ENCODE peak calls at places on chromosomes 4 and X, in five cellular contexts. O, E, D, J and K are unnamed samples.

GRCh38 chr4:56372774-56373173 is 14.5 kb downstream of the AASDH start:
- DNase-seq in O (no peak), E (no peak), D (no peak), J (no peak), K (no peak)

GRCh38 chr4:152316969-152317368 is 218.9 kb downstream of the FBXW7 start:
- DNase-seq in O (no peak), E (no peak), D (no peak), J (no peak), K (no peak)

GRCh38 chrX:11750051-11750450 is 8.0 kb upstream of the MSL3 start:
- DNase-seq in O (no peak), E (no peak), D (no peak), J (peak; percentile 6), K (no peak)

GRCh38 chr4:71807469-71807868 is 23.6 kb upstream of the GC start:
- DNase-seq in O (no peak), E (no peak), D (no peak), J (no peak), K (no peak)

GRCh38 chrX:1417921-1418875 is 26.3 kb upstream of the SLC25A6 start:
- DNase-seq in O (no peak), E (no peak), D (no peak), J (no peak), K (no peak)

GRCh38 chrX:96435636-96436035 is 249.0 kb upstream of the DIAPH2 start:
- DNase-seq in O (no peak), E (no peak), D (no peak), J (no peak), K (no peak)

GRCh38 chrX:17405225-17405969 is 30.4 kb downstream of the NHS start:
- DNase-seq in O (no peak), E (no peak), D (no peak), J (peak; percentile 68), K (no peak)

GRCh38 chrX:131837325-131837724 is 185.8 kb upstream of the STK26 start:
- DNase-seq in O (no peak), E (no peak), D (no peak), J (no peak), K (no peak)

GRCh38 chr4:169238445-169238844 is 32.3 kb downstream of the SH3RF1 start:
- DNase-seq in O (no peak), E (no peak), D (no peak), J (peak; percentile 59), K (no peak)

GRCh38 chr4:14361084-14361483 is 641.2 kb upstream of the CPEB2 start:
- DNase-seq in O (no peak), E (no peak), D (no peak), J (no peak), K (no peak)

GRCh38 chr4:53313510-53313909 is 52.4 kb downstream of the SCFD2 start:
- DNase-seq in O (peak; percentile 21), E (no peak), D (no peak), J (peak; percentile 43), K (no peak)

GRCh38 chrX:69539437-69539836 is 35.3 kb downstream of the NALF2 start:
- DNase-seq in O (peak; percentile 77), E (no peak), D (no peak), J (no peak), K (no peak)

GRCh38 chr4:165873298-165874071 is 448 bp downstream of the TLL1 start:
- DNase-seq in O (no peak), E (peak; percentile 23), D (no peak), J (peak; percentile 45), K (peak; percentile 69)

GRCh38 chr4:41693629-41694028 is 54.9 kb downstream of the PHOX2B start:
- DNase-seq in O (peak; percentile 35), E (no peak), D (no peak), J (peak; percentile 71), K (no peak)

GRCh38 chrX:76172325-76172887 is 456 bp upstream of the PBDC1 start:
- DNase-seq in O (no peak), E (no peak), D (no peak), J (no peak), K (no peak)

GRCh38 chr4:138225477-138225876 is 16.7 kb downstream of the SLC7A11 start:
- DNase-seq in O (no peak), E (no peak), D (no peak), J (no peak), K (no peak)

GRCh38 chrX:35104626-35105025 is 162.0 kb downstream of the FAM47B start:
- DNase-seq in O (no peak), E (no peak), D (no peak), J (no peak), K (no peak)

GRCh38 chrX:37905436-37906147 is 58.2 kb upstream of the DYNLT3 start:
- DNase-seq in O (no peak), E (no peak), D (no peak), J (no peak), K (peak; percentile 49)

GRCh38 chr4:39706829-39707511 is 9.0 kb downstream of the UBE2K start:
- DNase-seq in O (no peak), E (no peak), D (no peak), J (no peak), K (no peak)

DNA sequence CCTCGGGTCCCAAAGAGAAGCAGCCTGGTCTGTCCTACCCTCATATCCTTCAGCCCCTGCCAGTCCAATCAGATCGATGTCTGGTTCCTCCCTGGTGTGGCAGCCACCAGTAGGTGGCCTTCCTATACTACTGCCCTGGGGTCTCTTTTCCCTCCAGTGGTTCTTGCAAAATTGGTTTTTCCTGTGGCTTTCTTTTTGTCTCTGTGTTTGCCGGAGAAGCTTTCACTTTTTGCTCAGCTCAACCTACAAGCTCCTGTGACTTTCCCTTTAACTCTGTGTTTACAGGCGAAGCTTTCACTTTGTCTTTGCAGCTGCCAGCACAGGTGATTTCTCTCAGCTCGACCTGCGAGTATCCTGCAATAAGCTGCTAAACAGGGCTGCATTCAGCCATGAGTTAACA is 46.8 kb downstream of the UGT2A3 start:
- DNase-seq in O (no peak), E (no peak), D (no peak), J (no peak), K (no peak)
- TF ChIP-seq CTCF in O (no peak), E (no peak), D (no peak), J (no peak), K (no peak)

DNA sequence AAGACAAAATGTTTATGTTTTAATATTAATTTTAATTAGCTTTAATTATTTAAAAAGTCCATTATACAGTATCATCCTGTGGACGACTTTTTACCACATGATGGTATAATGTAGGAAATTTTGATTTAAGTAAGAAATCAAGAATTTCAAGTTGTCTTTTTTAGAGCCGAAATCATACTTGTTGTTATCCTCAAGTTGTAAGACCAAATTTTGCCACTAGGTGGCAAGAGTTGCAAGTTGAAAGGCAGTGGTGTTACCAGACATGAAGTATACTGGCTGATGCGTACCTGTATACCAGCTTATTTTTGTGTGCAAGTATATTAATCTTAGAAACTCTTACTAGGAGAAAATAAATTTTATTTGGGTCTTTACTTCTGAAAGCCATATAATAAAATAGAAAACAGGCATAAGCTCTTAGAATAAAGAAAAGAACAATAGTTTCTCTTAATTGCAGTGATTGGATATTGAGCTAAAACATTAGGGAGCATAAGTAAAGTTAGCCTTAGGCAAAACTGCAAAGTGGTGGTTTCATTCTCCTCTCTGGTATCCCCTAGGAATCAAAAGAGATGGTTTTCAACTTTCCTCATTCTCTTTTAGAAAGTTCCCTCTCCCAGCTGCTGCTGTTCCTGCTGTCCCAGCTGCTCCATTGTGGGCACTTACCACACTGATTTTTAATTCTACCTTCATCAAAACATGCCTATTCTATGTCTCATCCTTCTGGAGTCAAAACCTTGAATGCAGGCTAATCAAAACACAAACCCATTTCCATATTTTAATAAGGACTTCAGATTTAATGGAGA is 118.1 kb upstream of the WDFY3 start:
- DNase-seq in O (peak; percentile 63), E (no peak), D (no peak), J (peak; percentile 80), K (peak; percentile 45)
- TF ChIP-seq CTCF in O (peak; percentile 86), E (peak; percentile 64), D (peak; percentile 55), J (peak; percentile 67), K (peak; percentile 76)

DNA sequence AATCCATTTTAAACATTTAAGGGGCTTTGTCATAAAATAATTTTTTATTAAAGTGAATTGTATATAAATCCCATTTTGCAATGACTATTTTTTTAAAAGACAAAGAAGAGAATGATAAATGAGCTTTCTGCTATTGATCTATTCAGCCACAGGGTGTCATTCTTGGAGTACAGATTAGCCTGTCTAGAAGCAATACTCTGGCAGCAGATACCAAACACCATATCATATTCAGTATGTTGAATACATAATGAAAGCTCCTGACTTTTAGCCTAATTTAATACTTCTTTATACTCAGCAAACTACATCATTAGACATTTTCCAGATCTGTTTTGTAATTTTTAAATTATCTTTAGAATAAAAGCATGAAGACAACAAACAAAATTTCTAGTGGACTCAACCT is 496.3 kb downstream of the PDGFC start:
- DNase-seq in O (no peak), E (no peak), D (no peak), J (peak; percentile 70), K (no peak)
- TF ChIP-seq CTCF in O (no peak), E (peak; percentile 80), D (peak; percentile 35), J (peak; percentile 65), K (no peak)

DNA sequence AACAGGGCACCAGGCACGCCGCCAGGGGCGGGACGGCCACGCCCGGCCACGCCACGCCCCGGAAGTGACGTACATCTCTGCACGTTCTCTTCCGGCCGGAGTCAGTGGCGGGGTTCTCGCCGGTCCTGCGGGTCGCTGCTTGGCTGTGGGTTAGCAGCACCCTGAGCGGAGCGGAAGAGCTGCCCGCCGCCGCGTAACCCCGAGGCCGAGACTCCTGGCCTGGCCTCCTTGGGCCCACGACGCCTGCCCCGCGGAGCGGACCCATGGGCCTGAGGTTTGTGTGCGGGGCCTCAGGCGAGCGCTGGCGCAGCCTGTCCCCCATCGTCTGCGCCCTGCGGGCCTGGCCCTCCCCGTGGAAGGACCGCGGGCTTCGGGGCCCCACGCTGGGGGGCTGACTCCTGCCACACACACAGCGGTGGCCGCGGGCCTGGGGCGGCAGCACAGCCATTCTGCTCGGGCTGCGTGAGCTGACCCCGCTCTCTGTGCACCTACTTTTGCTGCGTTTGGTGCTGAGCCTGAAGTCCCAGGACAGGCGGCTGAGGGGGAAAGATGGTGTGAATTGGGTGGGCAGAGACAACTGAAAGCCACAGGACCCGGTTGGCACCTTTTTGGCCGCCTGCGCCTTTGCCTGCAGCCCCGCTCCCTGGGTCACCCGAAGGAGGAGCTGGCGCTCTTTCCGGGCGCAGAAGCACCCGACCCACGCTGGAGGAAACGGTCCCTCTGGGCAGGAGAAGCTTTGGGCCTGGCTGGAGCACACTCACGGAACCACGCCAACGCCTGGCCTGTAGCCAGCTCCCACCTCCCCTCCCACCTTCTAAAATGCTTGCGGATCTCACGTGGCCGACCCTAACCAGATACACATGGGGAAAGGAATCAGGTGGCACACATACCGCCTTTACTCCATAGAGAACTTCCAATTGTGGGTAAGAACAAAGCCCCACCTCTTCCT is 28.1 kb downstream of the NOP14 start:
- DNase-seq in O (peak; percentile 96), E (peak; percentile 93), D (peak; percentile 95), J (peak; percentile 89), K (peak; percentile 99)
- TF ChIP-seq CTCF in O (peak; percentile 26), E (no peak), D (no peak), J (no peak), K (no peak)

DNA sequence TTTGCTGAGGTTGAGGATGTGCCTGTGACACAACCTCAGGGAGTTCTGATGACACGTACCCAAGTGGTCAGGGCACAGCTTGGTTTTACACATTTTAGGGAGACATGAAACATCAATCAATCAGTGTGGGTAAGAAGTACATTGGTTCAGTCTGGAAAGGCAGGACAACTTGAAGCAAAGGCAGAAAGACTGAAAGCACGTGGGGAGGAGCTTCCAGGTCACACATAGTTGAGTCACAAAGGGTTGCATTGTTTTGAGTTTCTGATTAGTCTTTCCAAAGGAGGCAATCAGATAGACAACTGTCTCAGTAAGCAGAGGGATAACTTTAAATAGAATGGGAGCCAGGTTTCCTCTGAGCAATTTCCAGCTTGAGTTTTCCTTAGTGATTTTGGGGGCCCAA is 1910.0 kb upstream of the AGA start:
- DNase-seq in O (no peak), E (no peak), D (no peak), J (no peak), K (no peak)
- TF ChIP-seq CTCF in O (no peak), E (no peak), D (no peak), J (no peak), K (no peak)